ENCODE peak calls at places on chromosomes 13 and 19, in eight cellular contexts. One of them, this sample, is unnamed.

GRCh38 chr19:46210634-46211033 is 18.9 kb upstream of the IGFL1 start:
- DNase-seq in AG08395: no peak
- DNase-seq in H7: no peak
- DNase-seq in HEK293T: no peak
- DNase-seq in GM04503: no peak
- DNase-seq in NCI-H2227 treated with DMSO at 0.1 percent for 48 hours: no peak
- DNase-seq in T-helper 1 cell: no peak
- DNase-seq in amygdala: no peak
- DNase-seq in this sample: no peak

GRCh38 chr13:49571299-49572240 is 13.8 kb downstream of the RCBTB1 start:
- DNase-seq in amygdala: no peak
- DNase-seq in HEK293T: no peak
- DNase-seq in NCI-H2227 treated with DMSO at 0.1 percent for 48 hours: no peak
- DNase-seq in AG08395: no peak
- DNase-seq in GM04503: no peak
- DNase-seq in T-helper 1 cell: no peak
- DNase-seq in H7: no peak
- DNase-seq in this sample: no peak

GRCh38 chr19:5166262-5166661 is 174.3 kb downstream of the PTPRS start:
- DNase-seq in H7: no peak
- DNase-seq in T-helper 1 cell: no peak
- DNase-seq in GM04503: peak; percentile 65
- DNase-seq in amygdala: no peak
- DNase-seq in HEK293T: no peak
- DNase-seq in NCI-H2227 treated with DMSO at 0.1 percent for 48 hours: no peak
- DNase-seq in AG08395: peak; percentile 75
- DNase-seq in this sample: no peak

GRCh38 chr19:18401580-18402112 is 4.2 kb upstream of the LRRC25 start:
- DNase-seq in H7: peak; percentile 81
- DNase-seq in AG08395: peak; percentile 55
- DNase-seq in GM04503: no peak
- DNase-seq in T-helper 1 cell: no peak
- DNase-seq in amygdala: no peak
- DNase-seq in HEK293T: peak; percentile 40
- DNase-seq in NCI-H2227 treated with DMSO at 0.1 percent for 48 hours: no peak
- DNase-seq in this sample: no peak

GRCh38 chr19:52993342-52994178 is 20.2 kb upstream of the ERVV-1 start:
- DNase-seq in T-helper 1 cell: peak; percentile 67
- DNase-seq in AG08395: peak; percentile 76
- DNase-seq in H7: peak; percentile 93
- DNase-seq in NCI-H2227 treated with DMSO at 0.1 percent for 48 hours: peak; percentile 79
- DNase-seq in HEK293T: no peak
- DNase-seq in amygdala: no peak
- DNase-seq in GM04503: peak; percentile 23
- DNase-seq in this sample: peak; percentile 42

GRCh38 chr13:98222081-98222554 is 45.0 kb upstream of the RNF113B start:
- DNase-seq in amygdala: no peak
- DNase-seq in NCI-H2227 treated with DMSO at 0.1 percent for 48 hours: no peak
- DNase-seq in HEK293T: no peak
- DNase-seq in H7: no peak
- DNase-seq in T-helper 1 cell: no peak
- DNase-seq in GM04503: no peak
- DNase-seq in AG08395: peak; percentile 47
- DNase-seq in this sample: no peak

GRCh38 chr19:45968626-45969025 is 5.0 kb downstream of the NOVA2 start:
- DNase-seq in AG08395: no peak
- DNase-seq in H7: no peak
- DNase-seq in amygdala: no peak
- DNase-seq in T-helper 1 cell: no peak
- DNase-seq in GM04503: no peak
- DNase-seq in HEK293T: no peak
- DNase-seq in NCI-H2227 treated with DMSO at 0.1 percent for 48 hours: no peak
- DNase-seq in this sample: no peak

GRCh38 chr13:105616313-105617075 is 919.0 kb downstream of the EFNB2 start:
- DNase-seq in H7: no peak
- DNase-seq in amygdala: no peak
- DNase-seq in NCI-H2227 treated with DMSO at 0.1 percent for 48 hours: no peak
- DNase-seq in T-helper 1 cell: no peak
- DNase-seq in GM04503: no peak
- DNase-seq in HEK293T: no peak
- DNase-seq in AG08395: peak; percentile 3
- DNase-seq in this sample: no peak

GRCh38 chr13:97848886-97849285 is 104.6 kb upstream of the IPO5 start:
- DNase-seq in amygdala: no peak
- DNase-seq in AG08395: no peak
- DNase-seq in NCI-H2227 treated with DMSO at 0.1 percent for 48 hours: no peak
- DNase-seq in T-helper 1 cell: no peak
- DNase-seq in GM04503: no peak
- DNase-seq in H7: no peak
- DNase-seq in HEK293T: no peak
- DNase-seq in this sample: no peak

GRCh38 chr13:109331898-109332297 is 454.5 kb downstream of the IRS2 start:
- DNase-seq in H7: no peak
- DNase-seq in T-helper 1 cell: no peak
- DNase-seq in NCI-H2227 treated with DMSO at 0.1 percent for 48 hours: no peak
- DNase-seq in AG08395: peak; percentile 34
- DNase-seq in amygdala: no peak
- DNase-seq in GM04503: peak; percentile 22
- DNase-seq in HEK293T: no peak
- DNase-seq in this sample: no peak

GRCh38 chr13:101576452-101576851 is 124.0 kb downstream of the ITGBL1 start:
- DNase-seq in NCI-H2227 treated with DMSO at 0.1 percent for 48 hours: no peak
- DNase-seq in GM04503: no peak
- DNase-seq in HEK293T: no peak
- DNase-seq in amygdala: no peak
- DNase-seq in AG08395: peak; percentile 35
- DNase-seq in T-helper 1 cell: no peak
- DNase-seq in H7: no peak
- DNase-seq in this sample: no peak

This sample was measured in putamen.